ENCODE peak calls at places on chromosome 22, in four cellular contexts. R, S, W and O are unnamed samples.

GRCh38 chr22:42277232-42277753 is 6.8 kb upstream of the TCF20 start:
- DNase-seq in R (no peak), S (no peak), W (no peak), O (no peak)

GRCh38 chr22:20514658-20515406 is 7.4 kb downstream of the MED15 start:
- DNase-seq in W (no peak), R (no peak), S (no peak), O (no peak)

GRCh38 chr22:39175127-39176066 is 22.9 kb upstream of the CBX7 start:
- DNase-seq in S (no peak), W (no peak), R (no peak), O (peak; percentile 55)

GRCh38 chr22:50723991-50724390 is 14.0 kb upstream of the ACR start:
- DNase-seq in R (no peak), W (peak; percentile 33), S (peak; percentile 53), O (no peak)

GRCh38 chr22:50271519-50271970 is 1.4 kb upstream of the MAPK11 start:
- DNase-seq in S (peak; percentile 56), W (peak; percentile 87), R (no peak), O (peak; percentile 86)

GRCh38 chr22:35955546-35955945 is 73.1 kb downstream of the RBFOX2 start:
- DNase-seq in W (no peak), R (no peak), S (no peak), O (no peak)

GRCh38 chr22:45207981-45208664 is 32.6 kb downstream of the KIAA0930 start:
- DNase-seq in W (peak; percentile 60), S (no peak), R (peak; percentile 67), O (no peak)

GRCh38 chr22:36156515-36157419 is 3.8 kb downstream of the APOL3 start:
- DNase-seq in R (peak; percentile 40), S (peak; percentile 67), W (peak; percentile 86), O (peak; percentile 89)

GRCh38 chr22:39592104-39593060 is 21.8 kb downstream of the CACNA1I start:
- DNase-seq in R (peak; percentile 65), S (no peak), W (no peak), O (peak; percentile 72)

DNA sequence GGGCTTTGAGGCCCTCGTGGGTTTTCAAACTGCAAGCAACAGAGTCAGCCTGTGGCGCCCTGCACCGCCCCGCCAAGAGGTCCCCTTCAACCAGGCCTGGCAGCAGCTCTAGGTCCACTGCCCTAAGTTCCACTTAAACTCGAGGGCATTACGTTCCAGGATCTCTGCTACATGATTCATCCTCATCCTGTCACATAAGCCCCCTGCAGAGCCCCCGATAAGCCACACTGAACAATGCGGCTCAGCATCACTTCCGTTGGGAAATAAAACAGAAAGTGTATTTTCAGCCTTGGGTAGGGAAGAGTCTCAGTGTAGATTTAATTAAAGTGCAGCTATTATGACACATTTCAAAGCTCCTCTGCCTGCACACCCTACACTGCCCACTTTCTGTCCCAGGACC is 24.6 kb downstream of the SULT4A1 start:
- DNase-seq in W (no peak), S (no peak), R (no peak), O (no peak)
- H3K27me3 ChIP-seq in W (no peaks in the 10 kb centered on the region), S (no peaks in the 10 kb centered on the region), R (no peaks in the 10 kb centered on the region), O (no peaks in the 10 kb centered on the region)

GRCh38 chr22:27175974-27176373 is 518.6 kb downstream of the MIAT start:
- DNase-seq in R (no peak), S (no peak), W (no peak), O (no peak)
- H3K27me3 ChIP-seq in R (no peaks in the 10 kb centered on the region), S (no peaks in the 10 kb centered on the region), W (no peaks in the 10 kb centered on the region), O (no peaks in the 10 kb centered on the region)

GRCh38 chr22:46362221-46362933 is 26.9 kb downstream of the TRMU start:
- DNase-seq in W (peak; percentile 48), R (peak; percentile 29), S (peak; percentile 31), O (no peak)
- H3K27me3 ChIP-seq in W (no peaks in the 10 kb centered on the region), R (no peaks in the 10 kb centered on the region), S (no peaks in the 10 kb centered on the region), O (no peaks in the 10 kb centered on the region)

GRCh38 chr22:44026066-44026629 is 2.0 kb downstream of the PARVB start:
- DNase-seq in W (no peak), S (no peak), R (no peak), O (no peak)

GRCh38 chr22:44023404-44024287 is 456 bp upstream of the PARVB start:
- DNase-seq in R (peak; percentile 27), S (peak; percentile 52), W (peak; percentile 84), O (peak; percentile 36)

GRCh38 chr22:44025171-44026065 is 1.3 kb downstream of the PARVB start:
- DNase-seq in R (no peak), S (peak; percentile 93), W (peak; percentile 71), O (no peak)

GRCh38 chr22:44026630-44027511 is 2.8 kb downstream of the PARVB start:
- DNase-seq in S (peak; percentile 95), W (peak; percentile 85), R (no peak), O (no peak)

DNA sequence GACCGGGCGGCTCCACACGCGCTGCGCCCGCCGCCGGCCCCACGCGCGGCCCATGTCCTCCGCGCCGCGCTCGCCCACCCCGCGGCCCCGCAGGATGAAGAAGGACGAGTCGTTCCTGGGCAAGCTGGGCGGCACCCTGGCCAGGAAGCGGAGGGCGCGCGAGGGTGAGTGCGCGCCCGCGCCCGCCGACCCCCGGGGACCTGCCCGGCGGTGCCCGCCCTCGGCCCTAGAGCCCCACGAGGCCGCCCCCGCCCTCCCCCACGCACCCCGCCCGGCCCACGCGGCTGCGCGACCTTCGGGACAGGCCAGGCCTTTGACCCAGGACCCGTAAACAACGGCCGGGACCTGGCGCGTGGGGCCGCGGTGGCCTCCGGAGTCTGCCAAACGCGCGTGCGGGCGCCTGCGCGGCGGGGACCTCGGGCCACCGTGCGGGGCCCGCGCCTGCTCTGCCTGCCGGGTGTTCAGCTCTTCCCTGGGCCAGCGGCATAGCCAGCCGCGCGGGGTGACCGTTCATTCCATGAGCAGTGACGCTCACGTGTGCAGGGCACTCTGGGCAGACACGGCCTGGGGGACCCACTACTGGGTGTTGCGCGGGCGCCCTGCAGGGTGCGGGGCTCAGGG is at the start of gene PARVB:
- DNase-seq in W (peak; percentile 80), S (peak; percentile 39), R (peak; percentile 18), O (peak; percentile 28)
- H3K27me3 ChIP-seq in W (no peaks in the 10 kb centered on the region), S (no peaks in the 10 kb centered on the region), R (no peaks in the 10 kb centered on the region), O (no peaks in the 10 kb centered on the region)

DNA sequence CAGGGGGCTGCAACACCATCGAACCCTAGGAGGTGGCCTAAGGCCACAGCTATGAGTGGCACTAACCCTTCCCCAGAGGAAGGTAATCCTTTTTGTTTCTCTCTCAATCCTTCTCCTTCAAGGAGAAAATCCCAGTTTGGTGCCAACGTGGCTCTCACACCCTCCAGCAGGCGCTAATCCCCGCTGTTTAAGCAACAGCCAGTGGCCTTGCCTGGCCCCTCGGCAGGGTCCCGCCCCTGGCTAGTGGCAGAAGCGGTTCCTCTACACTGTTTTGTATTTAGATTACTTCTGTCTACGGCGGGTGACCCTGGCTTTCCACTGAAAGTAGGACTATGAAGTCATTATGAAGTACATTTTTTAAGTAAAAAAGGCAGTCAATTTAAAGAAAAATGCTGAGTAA is 15.5 kb downstream of the GNAZ start:
- DNase-seq in R (no peak), W (no peak), S (no peak), O (no peak)
- H3K27me3 ChIP-seq in R (no peaks in the 10 kb centered on the region), W (no peaks in the 10 kb centered on the region), S (no peaks in the 10 kb centered on the region), O (no peaks in the 10 kb centered on the region)

DNA sequence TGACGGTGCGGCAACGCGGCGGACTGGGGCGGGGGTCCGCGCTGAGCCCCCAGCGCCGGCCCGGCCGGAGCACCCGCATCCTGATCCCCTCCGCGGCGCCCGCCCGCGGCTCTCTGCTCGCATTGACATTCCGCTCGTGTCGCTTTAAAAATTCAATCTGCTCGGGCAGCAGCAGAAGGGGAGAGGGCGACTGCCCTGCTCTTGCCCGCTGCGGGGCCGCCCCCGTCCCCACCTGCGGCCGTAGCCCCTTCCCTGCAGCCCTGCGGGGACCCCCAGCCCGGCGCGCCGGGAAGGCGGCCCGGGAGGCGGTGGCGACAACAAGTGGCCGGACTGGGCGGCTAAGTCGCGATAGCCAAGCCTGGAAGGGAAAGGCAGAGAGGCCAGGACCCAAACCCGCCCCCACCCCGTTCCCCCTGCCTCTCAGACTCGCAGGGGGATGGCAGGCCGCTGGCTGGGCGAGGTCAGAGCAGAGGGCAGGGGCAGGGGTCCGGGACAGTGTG is 1.1 kb downstream of the CABP7 start:
- DNase-seq in R (no peak), S (no peak), W (no peak), O (no peak)
- H3K27me3 ChIP-seq in R (no peaks in the 10 kb centered on the region), S (no peaks in the 10 kb centered on the region), W (peaks cover 27% of the 10 kb centered on the region), O (no peaks in the 10 kb centered on the region)

GRCh38 chr22:32340437-32340836 is 17.2 kb upstream of the RFPL3 start:
- DNase-seq in W (no peak), R (no peak), S (no peak), O (no peak)
- H3K27me3 ChIP-seq in W (no peaks in the 10 kb centered on the region), R (no peaks in the 10 kb centered on the region), S (no peaks in the 10 kb centered on the region), O (no peaks in the 10 kb centered on the region)

DNA sequence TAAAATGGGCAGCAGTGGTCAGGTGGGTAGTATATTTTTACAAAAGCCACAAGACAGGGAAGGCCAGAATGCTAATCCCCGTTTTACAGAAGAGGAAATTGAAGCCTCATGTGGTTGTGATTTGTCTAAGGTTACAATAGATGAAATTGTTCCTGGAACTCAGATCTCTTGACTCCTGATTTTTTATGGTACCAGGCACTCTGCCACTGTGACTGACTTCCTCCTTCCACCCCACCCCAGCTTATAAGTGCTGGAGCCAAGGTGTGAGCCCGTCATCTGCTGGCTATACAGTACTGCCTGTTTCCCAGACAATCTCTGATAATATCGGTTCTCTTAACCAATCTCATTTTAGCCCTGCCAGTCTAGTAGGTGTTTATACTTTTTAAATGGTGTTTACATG is 1.9 kb downstream of the SLC5A1 start:
- DNase-seq in W (no peak), S (no peak), R (no peak), O (no peak)
- H3K27me3 ChIP-seq in W (no peaks in the 10 kb centered on the region), S (no peaks in the 10 kb centered on the region), R (no peaks in the 10 kb centered on the region), O (no peaks in the 10 kb centered on the region)